ENCODE peak calls at places on chromosome 12, in five cellular contexts. Z, Q, D, U and C are unnamed samples.

GRCh38 chr12:117526756-117527479 is 165.5 kb upstream of the NOS1 start:
- DNase-seq in Z (no peak), Q (no peak), D (no peak), U (no peak), C (no peak)

GRCh38 chr12:32451816-32452215 is 52.5 kb downstream of the FGD4 start:
- DNase-seq in Z (no peak), Q (no peak), D (no peak), U (no peak), C (no peak)

GRCh38 chr12:82326905-82327503 is 31.2 kb downstream of the CCDC59 start:
- DNase-seq in Z (no peak), Q (no peak), D (no peak), U (peak), C (no peak)

GRCh38 chr12:53327435-53328042 is 6.1 kb upstream of the AAAS start:
- DNase-seq in Z (no peak), Q (no peak), D (no peak), U (peak), C (no peak)

GRCh38 chr12:5407457-5407856 is 24.5 kb upstream of the NTF3 start:
- DNase-seq in Z (no peak), Q (no peak), D (no peak), U (no peak), C (no peak)

GRCh38 chr12:27981874-27982273 is 9.3 kb upstream of the PTHLH start:
- DNase-seq in Z (no peak), Q (no peak), D (no peak), U (no peak), C (no peak)

GRCh38 chr12:119225454-119225853 is 46.7 kb downstream of the HSPB8 start:
- DNase-seq in Z (no peak), Q (no peak), D (no peak), U (no peak), C (no peak)

GRCh38 chr12:116542345-116542950 is 16.7 kb upstream of the MAP1LC3B2 start:
- DNase-seq in Z (no peak), Q (no peak), D (no peak), U (no peak), C (no peak)

GRCh38 chr12:19946549-19946948 is 421.8 kb upstream of the PDE3A start:
- DNase-seq in Z (no peak), Q (no peak), D (no peak), U (no peak), C (no peak)

GRCh38 chr12:19198272-19198671 is 68.7 kb downstream of the PLEKHA5 start:
- DNase-seq in Z (no peak), Q (no peak), D (no peak), U (no peak), C (no peak)

GRCh38 chr12:14960548-14961465 is 594 bp downstream of the ARHGDIB start:
- DNase-seq in Z (no peak), Q (no peak), D (peak), U (peak), C (no peak)

GRCh38 chr12:69897744-69898143 is 72.7 kb downstream of the MYRFL start:
- DNase-seq in Z (no peak), Q (no peak), D (no peak), U (no peak), C (no peak)

GRCh38 chr12:111393700-111394275 is 11.9 kb upstream of the SH2B3 start:
- DNase-seq in Z (no peak), Q (no peak), D (no peak), U (peak), C (no peak)

GRCh38 chr12:94305293-94305957 is 154.2 kb downstream of the CEP83 start:
- DNase-seq in Z (no peak), Q (no peak), D (no peak), U (no peak), C (no peak)

GRCh38 chr12:10033783-10034381 is 3.4 kb downstream of the CLEC9A start:
- DNase-seq in Z (no peak), Q (no peak), D (no peak), U (peak), C (no peak)

GRCh38 chr12:91327889-91328288 is 145.3 kb upstream of the DCN start:
- DNase-seq in Z (no peak), Q (no peak), D (no peak), U (no peak), C (no peak)